ENCODE peak calls at places on chromosomes 12 and 14, in ten cellular contexts. One of them, this sample, is unnamed.

GRCh38 chr12:9635014-9635413 is 27.3 kb upstream of the KLRB1 start:
- DNase-seq in lower lobe of right lung: no peak
- DNase-seq in effector memory CD8-positive, alpha-beta T cell: no peak
- DNase-seq in glutamatergic neuron: no peak
- DNase-seq in fibroblast of lung: no peak
- DNase-seq in cardiac fibroblast: no peak
- DNase-seq in activated CD4-positive, alpha-beta T cell treated with anti-CD3 and anti-CD28 coated beads, Interleukin-2, amount 50 U/mL, for 1 hour: no peak
- DNase-seq in right cardiac atrium: no peak
- DNase-seq in stimulated activated CD4-positive, alpha-beta T cell treated with anti-CD3 and anti-CD28 coated beads, Interleukin-2, amount 100 ng/mL, for 24 hours: no peak
- DNase-seq in coronary artery: no peak
- DNase-seq in this sample: no peak

GRCh38 chr12:74429535-74429934 is 108.1 kb upstream of the ATXN7L3B start:
- DNase-seq in coronary artery: no peak
- DNase-seq in fibroblast of lung: no peak
- DNase-seq in glutamatergic neuron: no peak
- DNase-seq in activated CD4-positive, alpha-beta T cell treated with anti-CD3 and anti-CD28 coated beads, Interleukin-2, amount 50 U/mL, for 1 hour: no peak
- DNase-seq in cardiac fibroblast: no peak
- DNase-seq in stimulated activated CD4-positive, alpha-beta T cell treated with anti-CD3 and anti-CD28 coated beads, Interleukin-2, amount 100 ng/mL, for 24 hours: no peak
- DNase-seq in lower lobe of right lung: no peak
- DNase-seq in right cardiac atrium: no peak
- DNase-seq in effector memory CD8-positive, alpha-beta T cell: no peak
- DNase-seq in this sample: no peak

GRCh38 chr12:49130151-49131050 is 794 bp downstream of the TUBA1B start:
- DNase-seq in right cardiac atrium: peak; percentile 96
- DNase-seq in lower lobe of right lung: peak; percentile 97
- DNase-seq in cardiac fibroblast: peak; percentile 96
- DNase-seq in activated CD4-positive, alpha-beta T cell treated with anti-CD3 and anti-CD28 coated beads, Interleukin-2, amount 50 U/mL, for 1 hour: peak; percentile 92
- DNase-seq in coronary artery: peak; percentile 95
- DNase-seq in fibroblast of lung: peak; percentile 91
- DNase-seq in glutamatergic neuron: peak; percentile 95
- DNase-seq in stimulated activated CD4-positive, alpha-beta T cell treated with anti-CD3 and anti-CD28 coated beads, Interleukin-2, amount 100 ng/mL, for 24 hours: peak; percentile 92
- DNase-seq in effector memory CD8-positive, alpha-beta T cell: peak; percentile 87
- DNase-seq in this sample: peak; percentile 91

GRCh38 chr12:18905134-18905533 is 167.2 kb downstream of the CAPZA3 start:
- DNase-seq in fibroblast of lung: no peak
- DNase-seq in glutamatergic neuron: no peak
- DNase-seq in lower lobe of right lung: no peak
- DNase-seq in stimulated activated CD4-positive, alpha-beta T cell treated with anti-CD3 and anti-CD28 coated beads, Interleukin-2, amount 100 ng/mL, for 24 hours: no peak
- DNase-seq in cardiac fibroblast: no peak
- DNase-seq in right cardiac atrium: no peak
- DNase-seq in effector memory CD8-positive, alpha-beta T cell: no peak
- DNase-seq in activated CD4-positive, alpha-beta T cell treated with anti-CD3 and anti-CD28 coated beads, Interleukin-2, amount 50 U/mL, for 1 hour: no peak
- DNase-seq in coronary artery: no peak
- DNase-seq in this sample: no peak

GRCh38 chr12:101040936-101041335 is 169.1 kb downstream of the SLC5A8 start:
- DNase-seq in activated CD4-positive, alpha-beta T cell treated with anti-CD3 and anti-CD28 coated beads, Interleukin-2, amount 50 U/mL, for 1 hour: no peak
- DNase-seq in fibroblast of lung: peak; percentile 5
- DNase-seq in right cardiac atrium: no peak
- DNase-seq in lower lobe of right lung: no peak
- DNase-seq in stimulated activated CD4-positive, alpha-beta T cell treated with anti-CD3 and anti-CD28 coated beads, Interleukin-2, amount 100 ng/mL, for 24 hours: no peak
- DNase-seq in glutamatergic neuron: no peak
- DNase-seq in effector memory CD8-positive, alpha-beta T cell: no peak
- DNase-seq in coronary artery: no peak
- DNase-seq in cardiac fibroblast: peak; percentile 19
- DNase-seq in this sample: no peak

GRCh38 chr14:52950410-52950897 is 396 bp downstream of the FERMT2 start:
- DNase-seq in coronary artery: peak; percentile 85
- DNase-seq in glutamatergic neuron: peak; percentile 71
- DNase-seq in lower lobe of right lung: peak; percentile 56
- DNase-seq in cardiac fibroblast: peak; percentile 49
- DNase-seq in right cardiac atrium: peak; percentile 54
- DNase-seq in stimulated activated CD4-positive, alpha-beta T cell treated with anti-CD3 and anti-CD28 coated beads, Interleukin-2, amount 100 ng/mL, for 24 hours: peak; percentile 27
- DNase-seq in fibroblast of lung: no peak
- DNase-seq in activated CD4-positive, alpha-beta T cell treated with anti-CD3 and anti-CD28 coated beads, Interleukin-2, amount 50 U/mL, for 1 hour: no peak
- DNase-seq in effector memory CD8-positive, alpha-beta T cell: peak; percentile 10
- DNase-seq in this sample: peak; percentile 7

GRCh38 chr12:65280306-65280705 is 1.8 kb downstream of the MSRB3 start:
- DNase-seq in activated CD4-positive, alpha-beta T cell treated with anti-CD3 and anti-CD28 coated beads, Interleukin-2, amount 50 U/mL, for 1 hour: no peak
- DNase-seq in cardiac fibroblast: peak; percentile 63
- DNase-seq in right cardiac atrium: no peak
- DNase-seq in glutamatergic neuron: no peak
- DNase-seq in effector memory CD8-positive, alpha-beta T cell: no peak
- DNase-seq in fibroblast of lung: peak; percentile 23
- DNase-seq in coronary artery: no peak
- DNase-seq in stimulated activated CD4-positive, alpha-beta T cell treated with anti-CD3 and anti-CD28 coated beads, Interleukin-2, amount 100 ng/mL, for 24 hours: no peak
- DNase-seq in lower lobe of right lung: no peak
- DNase-seq in this sample: no peak

GRCh38 chr14:68518180-68518579 is 274.7 kb downstream of the ZFP36L1 start:
- DNase-seq in fibroblast of lung: no peak
- DNase-seq in effector memory CD8-positive, alpha-beta T cell: no peak
- DNase-seq in activated CD4-positive, alpha-beta T cell treated with anti-CD3 and anti-CD28 coated beads, Interleukin-2, amount 50 U/mL, for 1 hour: no peak
- DNase-seq in stimulated activated CD4-positive, alpha-beta T cell treated with anti-CD3 and anti-CD28 coated beads, Interleukin-2, amount 100 ng/mL, for 24 hours: no peak
- DNase-seq in right cardiac atrium: no peak
- DNase-seq in lower lobe of right lung: no peak
- DNase-seq in cardiac fibroblast: no peak
- DNase-seq in glutamatergic neuron: no peak
- DNase-seq in coronary artery: no peak
- DNase-seq in this sample: no peak

GRCh38 chr14:79581912-79582576 is 629.3 kb downstream of the DIO2 start:
- DNase-seq in fibroblast of lung: peak; percentile 59
- DNase-seq in coronary artery: no peak
- DNase-seq in right cardiac atrium: no peak
- DNase-seq in glutamatergic neuron: no peak
- DNase-seq in lower lobe of right lung: no peak
- DNase-seq in cardiac fibroblast: peak; percentile 69
- DNase-seq in activated CD4-positive, alpha-beta T cell treated with anti-CD3 and anti-CD28 coated beads, Interleukin-2, amount 50 U/mL, for 1 hour: no peak
- DNase-seq in stimulated activated CD4-positive, alpha-beta T cell treated with anti-CD3 and anti-CD28 coated beads, Interleukin-2, amount 100 ng/mL, for 24 hours: no peak
- DNase-seq in effector memory CD8-positive, alpha-beta T cell: no peak
- DNase-seq in this sample: no peak

GRCh38 chr14:32004300-32004699 is 72.8 kb upstream of the ARHGAP5 start:
- DNase-seq in right cardiac atrium: no peak
- DNase-seq in activated CD4-positive, alpha-beta T cell treated with anti-CD3 and anti-CD28 coated beads, Interleukin-2, amount 50 U/mL, for 1 hour: no peak
- DNase-seq in lower lobe of right lung: no peak
- DNase-seq in effector memory CD8-positive, alpha-beta T cell: no peak
- DNase-seq in cardiac fibroblast: peak; percentile 70
- DNase-seq in coronary artery: no peak
- DNase-seq in fibroblast of lung: peak; percentile 72
- DNase-seq in stimulated activated CD4-positive, alpha-beta T cell treated with anti-CD3 and anti-CD28 coated beads, Interleukin-2, amount 100 ng/mL, for 24 hours: no peak
- DNase-seq in glutamatergic neuron: no peak
- DNase-seq in this sample: no peak

GRCh38 chr14:28542040-28542439 is 224.5 kb upstream of the FOXG1 start:
- DNase-seq in stimulated activated CD4-positive, alpha-beta T cell treated with anti-CD3 and anti-CD28 coated beads, Interleukin-2, amount 100 ng/mL, for 24 hours: no peak
- DNase-seq in activated CD4-positive, alpha-beta T cell treated with anti-CD3 and anti-CD28 coated beads, Interleukin-2, amount 50 U/mL, for 1 hour: no peak
- DNase-seq in cardiac fibroblast: peak; percentile 74
- DNase-seq in glutamatergic neuron: no peak
- DNase-seq in fibroblast of lung: peak; percentile 23
- DNase-seq in effector memory CD8-positive, alpha-beta T cell: no peak
- DNase-seq in lower lobe of right lung: no peak
- DNase-seq in coronary artery: no peak
- DNase-seq in right cardiac atrium: no peak
- DNase-seq in this sample: no peak

GRCh38 chr12:81088221-81088620 is 10.3 kb downstream of the ACSS3 start:
- DNase-seq in glutamatergic neuron: no peak
- DNase-seq in stimulated activated CD4-positive, alpha-beta T cell treated with anti-CD3 and anti-CD28 coated beads, Interleukin-2, amount 100 ng/mL, for 24 hours: no peak
- DNase-seq in right cardiac atrium: no peak
- DNase-seq in effector memory CD8-positive, alpha-beta T cell: no peak
- DNase-seq in fibroblast of lung: no peak
- DNase-seq in cardiac fibroblast: no peak
- DNase-seq in lower lobe of right lung: no peak
- DNase-seq in coronary artery: no peak
- DNase-seq in activated CD4-positive, alpha-beta T cell treated with anti-CD3 and anti-CD28 coated beads, Interleukin-2, amount 50 U/mL, for 1 hour: no peak
- DNase-seq in this sample: no peak

GRCh38 chr14:59464651-59465569 is at the start of gene GPR135:
- DNase-seq in glutamatergic neuron: peak; percentile 76
- DNase-seq in fibroblast of lung: peak; percentile 80
- DNase-seq in stimulated activated CD4-positive, alpha-beta T cell treated with anti-CD3 and anti-CD28 coated beads, Interleukin-2, amount 100 ng/mL, for 24 hours: peak; percentile 59
- DNase-seq in cardiac fibroblast: peak; percentile 45
- DNase-seq in effector memory CD8-positive, alpha-beta T cell: peak; percentile 46
- DNase-seq in lower lobe of right lung: peak; percentile 83
- DNase-seq in right cardiac atrium: peak; percentile 79
- DNase-seq in coronary artery: peak; percentile 89
- DNase-seq in activated CD4-positive, alpha-beta T cell treated with anti-CD3 and anti-CD28 coated beads, Interleukin-2, amount 50 U/mL, for 1 hour: peak; percentile 49
- DNase-seq in this sample: peak; percentile 34

GRCh38 chr14:104805326-104805678 is 4.4 kb downstream of the ZBTB42 start:
- DNase-seq in cardiac fibroblast: peak; percentile 87
- DNase-seq in glutamatergic neuron: no peak
- DNase-seq in effector memory CD8-positive, alpha-beta T cell: no peak
- DNase-seq in lower lobe of right lung: peak; percentile 69
- DNase-seq in activated CD4-positive, alpha-beta T cell treated with anti-CD3 and anti-CD28 coated beads, Interleukin-2, amount 50 U/mL, for 1 hour: no peak
- DNase-seq in stimulated activated CD4-positive, alpha-beta T cell treated with anti-CD3 and anti-CD28 coated beads, Interleukin-2, amount 100 ng/mL, for 24 hours: no peak
- DNase-seq in coronary artery: no peak
- DNase-seq in right cardiac atrium: peak; percentile 60
- DNase-seq in fibroblast of lung: peak; percentile 86
- DNase-seq in this sample: no peak

GRCh38 chr12:43285248-43285647 is 266.8 kb downstream of the ADAMTS20 start:
- DNase-seq in right cardiac atrium: no peak
- DNase-seq in lower lobe of right lung: no peak
- DNase-seq in coronary artery: no peak
- DNase-seq in activated CD4-positive, alpha-beta T cell treated with anti-CD3 and anti-CD28 coated beads, Interleukin-2, amount 50 U/mL, for 1 hour: no peak
- DNase-seq in glutamatergic neuron: no peak
- DNase-seq in effector memory CD8-positive, alpha-beta T cell: no peak
- DNase-seq in fibroblast of lung: peak; percentile 99
- DNase-seq in stimulated activated CD4-positive, alpha-beta T cell treated with anti-CD3 and anti-CD28 coated beads, Interleukin-2, amount 100 ng/mL, for 24 hours: no peak
- DNase-seq in cardiac fibroblast: peak; percentile 98
- DNase-seq in this sample: no peak